ENCODE peak calls at places on chromosome 2, in eight cellular contexts. N is left ventricle myocardium inferior, G is fibroblast of mammary gland, U is spleen, J is fibroblast of pulmonary artery, D is right lobe of liver, I is NT2/D1, P is Caco-2. K is an unnamed sample.

GRCh38 chr2:135791418-135792190 is 45.4 kb downstream of the LCT start:
- DNase-seq in N (no peak), G (peak; percentile 26), U (no peak), J (peak; percentile 33), D (no peak), I (no peak), P (no peak), K (peak; percentile 24)

GRCh38 chr2:95069465-95069864 is 44.0 kb downstream of the MAL start:
- DNase-seq in N (no peak), G (no peak), U (no peak), J (no peak), D (no peak), I (no peak), P (no peak), K (no peak)

GRCh38 chr2:235836416-235837042 is 331.7 kb downstream of the GBX2 start:
- DNase-seq in N (no peak), G (no peak), U (peak; percentile 27), J (no peak), D (no peak), I (no peak), P (no peak), K (peak; percentile 12)

GRCh38 chr2:236636261-236636660 is 66.6 kb downstream of the ACKR3 start:
- DNase-seq in N (no peak), G (no peak), U (peak; percentile 51), J (no peak), D (no peak), I (no peak), P (no peak), K (no peak)

GRCh38 chr2:161239416-161240109 is 68.7 kb upstream of the PSMD14 start:
- DNase-seq in N (peak; percentile 16), G (no peak), U (peak; percentile 71), J (no peak), D (no peak), I (no peak), P (no peak), K (no peak)

GRCh38 chr2:168573128-168573903 is 117.2 kb downstream of the CERS6 start:
- DNase-seq in N (no peak), G (peak; percentile 89), U (no peak), J (peak; percentile 55), D (no peak), I (no peak), P (no peak), K (peak; percentile 51)

GRCh38 chr2:60604665-60605064 is 51.2 kb upstream of the BCL11A start:
- DNase-seq in N (no peak), G (no peak), U (no peak), J (no peak), D (no peak), I (no peak), P (no peak), K (no peak)

GRCh38 chr2:31234690-31235503 is 945 bp downstream of the EHD3 start:
- DNase-seq in N (no peak), G (no peak), U (no peak), J (no peak), D (no peak), I (no peak), P (no peak), K (no peak)

GRCh38 chr2:72561621-72562318 is 264.1 kb downstream of the EXOC6B start:
- DNase-seq in N (no peak), G (peak; percentile 27), U (no peak), J (peak; percentile 75), D (no peak), I (no peak), P (no peak), K (peak; percentile 34)

GRCh38 chr2:26185304-26185928 is 12.5 kb downstream of the GAREM2 start:
- DNase-seq in N (no peak), G (no peak), U (no peak), J (no peak), D (no peak), I (no peak), P (no peak), K (peak; percentile 17)

GRCh38 chr2:217182996-217183395 is 323.1 kb upstream of the TNP1 start:
- DNase-seq in N (no peak), G (no peak), U (no peak), J (no peak), D (no peak), I (no peak), P (no peak), K (no peak)

GRCh38 chr2:215435809-215436704 is at the start of gene FN1:
- DNase-seq in N (peak; percentile 93), G (peak; percentile 99), U (peak; percentile 85), J (peak; percentile 99), D (peak; percentile 92), I (peak; percentile 92), P (peak; percentile 95), K (peak; percentile 100)

GRCh38 chr2:105756435-105756834 is 11.7 kb downstream of the NCK2 start:
- DNase-seq in N (no peak), G (no peak), U (no peak), J (no peak), D (no peak), I (no peak), P (no peak), K (no peak)

GRCh38 chr2:105754011-105754410 is 9.3 kb downstream of the NCK2 start:
- DNase-seq in N (no peak), G (no peak), U (no peak), J (no peak), D (no peak), I (no peak), P (no peak), K (no peak)

GRCh38 chr2:105757361-105757933 is 12.7 kb downstream of the NCK2 start:
- DNase-seq in N (no peak), G (no peak), U (no peak), J (no peak), D (no peak), I (no peak), P (no peak), K (no peak)

GRCh38 chr2:105754999-105755398 is 10.3 kb downstream of the NCK2 start:
- DNase-seq in N (no peak), G (no peak), U (no peak), J (no peak), D (no peak), I (no peak), P (no peak), K (no peak)

DNA sequence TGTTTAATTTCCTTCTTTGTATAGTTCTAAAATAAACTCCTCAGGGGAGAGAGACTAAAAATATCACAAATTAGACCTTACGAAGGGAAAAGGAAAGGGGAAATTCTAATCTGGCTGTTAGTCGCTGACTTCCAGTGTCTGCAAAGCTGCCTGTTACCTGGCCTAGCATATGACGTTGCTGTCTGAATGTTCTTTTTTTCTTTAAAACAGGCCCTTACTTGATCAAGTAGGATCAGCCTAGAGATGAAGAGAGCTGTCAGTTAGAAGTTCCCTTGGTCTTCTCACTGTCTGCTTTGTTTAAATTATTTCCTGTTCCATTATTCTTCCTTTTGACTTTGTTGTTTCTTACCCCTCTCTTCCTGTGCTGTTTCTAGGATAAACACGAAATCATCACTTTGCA is 11.2 kb downstream of the NCK2 start:
- DNase-seq in N (no peak), G (no peak), U (no peak), J (no peak), D (no peak), I (no peak), P (no peak), K (no peak)
- H3K4me3 ChIP-seq in N (no peak overlapping the region), G (no peak overlapping the region), U (no peak overlapping the region), J (no peak overlapping the region), D (no peak overlapping the region), I (no peak overlapping the region), P (no peak overlapping the region), K (no peak overlapping the region)

GRCh38 chr2:229429529-229430067 is 158.5 kb upstream of the PID1 start:
- DNase-seq in N (no peak), G (no peak), U (no peak), J (no peak), D (no peak), I (no peak), P (no peak), K (no peak)

GRCh38 chr2:229437467-229437866 is 166.4 kb upstream of the PID1 start:
- DNase-seq in N (no peak), G (no peak), U (no peak), J (no peak), D (no peak), I (no peak), P (no peak), K (no peak)

GRCh38 chr2:229433351-229433750 is 162.3 kb upstream of the PID1 start:
- DNase-seq in N (no peak), G (no peak), U (no peak), J (no peak), D (no peak), I (no peak), P (no peak), K (no peak)

GRCh38 chr2:229431331-229431954 is 160.4 kb upstream of the PID1 start:
- DNase-seq in N (no peak), G (peak; percentile 82), U (no peak), J (peak; percentile 84), D (no peak), I (peak; percentile 38), P (no peak), K (peak; percentile 76)

DNA sequence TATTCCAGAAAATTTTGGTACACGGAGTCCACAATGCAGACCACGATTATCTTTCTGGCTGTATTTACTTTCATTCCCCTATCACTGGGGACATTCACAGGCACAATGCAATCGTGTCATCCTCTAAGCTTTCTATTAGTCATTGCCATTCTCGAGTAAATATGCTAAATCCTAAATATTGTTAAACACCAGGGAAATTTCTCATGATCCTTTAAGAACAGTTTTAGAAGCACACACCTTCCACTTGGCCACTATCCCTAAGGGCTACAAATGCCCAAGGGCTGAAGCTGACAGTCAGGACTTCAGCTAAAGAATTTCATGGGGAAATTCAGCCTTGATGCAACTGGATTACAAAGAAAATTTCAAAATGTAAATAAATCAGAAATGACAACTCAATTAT is 163.0 kb upstream of the PID1 start:
- DNase-seq in N (no peak), G (peak; percentile 51), U (no peak), J (no peak), D (no peak), I (no peak), P (no peak), K (no peak)
- H3K4me3 ChIP-seq in N (no peak overlapping the region), G (no peak overlapping the region), U (no peak overlapping the region), J (no peak overlapping the region), D (no peak overlapping the region), I (no peak overlapping the region), P (no peak overlapping the region), K (no peak overlapping the region)

GRCh38 chr2:29660216-29660615 is 261.2 kb downstream of the ALK start:
- DNase-seq in N (no peak), G (no peak), U (no peak), J (no peak), D (no peak), I (no peak), P (no peak), K (no peak)
- H3K4me3 ChIP-seq in N (no peak overlapping the region), G (no peak overlapping the region), U (no peak overlapping the region), J (no peak overlapping the region), D (no peak overlapping the region), I (no peak overlapping the region), P (no peak overlapping the region), K (no peak overlapping the region)

DNA sequence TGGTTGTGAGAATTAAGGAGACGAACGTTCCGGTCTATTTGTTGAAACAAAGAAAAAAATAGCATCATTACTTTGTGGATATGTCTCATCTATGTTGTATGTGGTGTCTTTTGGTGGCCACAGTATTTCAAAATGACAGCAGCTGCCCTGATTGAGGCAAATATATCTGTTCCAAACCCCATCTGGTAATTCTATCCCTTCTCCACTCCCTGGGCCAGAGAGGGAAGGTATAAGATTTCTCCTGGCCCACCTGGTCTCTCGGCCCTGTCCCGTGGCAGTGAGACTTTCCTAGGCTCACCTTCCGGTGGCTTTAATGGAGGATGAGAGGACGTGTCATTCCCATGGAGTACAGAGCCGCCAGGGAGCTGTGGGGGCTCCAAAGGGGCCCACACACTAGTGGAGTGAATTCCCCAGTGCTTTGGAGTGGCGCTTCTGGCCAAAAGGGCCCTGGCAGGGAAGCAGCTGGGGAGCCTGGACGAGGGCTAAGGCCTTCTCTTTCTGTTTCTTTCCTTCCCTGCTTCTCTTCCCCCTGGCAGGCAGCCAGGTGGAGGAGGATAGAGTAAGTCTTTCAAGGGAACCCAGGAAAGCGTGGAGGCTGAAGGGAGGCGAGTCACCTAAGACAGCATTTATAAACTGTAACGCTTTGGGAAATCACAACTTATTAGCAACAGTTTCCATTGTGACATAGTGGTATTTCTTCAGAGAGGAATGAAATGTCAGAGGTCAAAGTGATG is 5.6 kb downstream of the FOSL2 start:
- DNase-seq in N (no peak), G (peak; percentile 74), U (no peak), J (peak; percentile 79), D (no peak), I (no peak), P (no peak), K (peak; percentile 82)
- H3K4me3 ChIP-seq in N (peak overlapping the region; percentile 84), G (no peak overlapping the region), U (no peak overlapping the region), J (peak overlapping the region; percentile 99), D (no peak overlapping the region), I (no peak overlapping the region), P (no peak overlapping the region), K (peak overlapping the region; percentile 80)

K was measured in fibroblast of villous mesenchyme.